ENCODE peak calls at places on chromosomes 13 and 19, in nine cellular contexts. Q is psoas muscle; B is heart left ventricle; X is endodermal cell; O is tibial artery; T is naive thymus-derived CD4-positive, alpha-beta T cell; M is fibroblast of lung; F is thyroid gland; G is CD8-positive, alpha-beta T cell. L is an unnamed sample.

GRCh38 chr13:113139580-113139979 is 17.0 kb downstream of the F10 start:
- DNase-seq in F (no peak), M (no peak), Q (no peak), T (no peak), O (no peak), G (no peak), X (no peak), B (no peak), L (no peak)

GRCh38 chr13:45847554-45848224 is 3.9 kb downstream of the SIAH3 start:
- DNase-seq in M (peak; percentile 34), B (no peak), O (peak; percentile 36), G (peak; percentile 47), T (peak; percentile 83), F (peak; percentile 94), Q (no peak), X (peak; percentile 63), L (no peak)

GRCh38 chr19:39248806-39249205 is at the start of gene IFNL4:
- DNase-seq in T (no peak), G (no peak), F (no peak), X (no peak), M (no peak), Q (no peak), O (no peak), B (no peak), L (no peak)

GRCh38 chr13:101303512-101303911 is 112.8 kb downstream of the NALCN start:
- DNase-seq in F (no peak), G (no peak), Q (no peak), B (no peak), X (no peak), O (peak; percentile 45), M (no peak), T (no peak), L (no peak)

GRCh38 chr13:40673414-40673813 is 7.0 kb upstream of the FOXO1 start:
- DNase-seq in G (no peak), M (no peak), X (no peak), B (no peak), T (no peak), O (no peak), F (no peak), Q (no peak), L (no peak)

GRCh38 chr13:37701972-37702371 is 103.4 kb upstream of the POSTN start:
- DNase-seq in B (no peak), T (no peak), Q (no peak), G (no peak), O (peak; percentile 59), M (peak; percentile 94), X (no peak), F (no peak), L (peak; percentile 64)

GRCh38 chr13:38180670-38181069 is 169.0 kb upstream of the UFM1 start:
- DNase-seq in T (no peak), X (no peak), M (no peak), B (no peak), G (no peak), O (no peak), F (no peak), Q (no peak), L (no peak)

GRCh38 chr19:34662919-34663318 is 14.0 kb downstream of the SCGB2B2 start:
- DNase-seq in F (no peak), G (peak; percentile 33), B (no peak), Q (no peak), O (no peak), T (peak; percentile 63), X (peak; percentile 74), M (no peak), L (no peak)

GRCh38 chr19:40165362-40165937 is 25.8 kb upstream of the MAP3K10 start:
- DNase-seq in O (peak; percentile 44), X (peak; percentile 94), Q (peak; percentile 64), F (peak; percentile 49), M (peak; percentile 10), T (peak; percentile 60), B (peak; percentile 32), G (peak; percentile 69), L (peak; percentile 69)

GRCh38 chr19:46776927-46777911 is 11.2 kb downstream of the SLC1A5 start:
- DNase-seq in Q (no peak), O (no peak), T (no peak), F (no peak), B (no peak), M (no peak), X (peak; percentile 95), G (no peak), L (no peak)

GRCh38 chr13:38872693-38873092 is 117.9 kb downstream of the STOML3 start:
- DNase-seq in Q (peak; percentile 65), G (peak; percentile 24), X (peak; percentile 88), M (peak; percentile 36), F (peak; percentile 73), T (peak; percentile 32), B (peak; percentile 8), O (no peak), L (no peak)

GRCh38 chr13:105329359-105329758 is 1206.1 kb downstream of the EFNB2 start:
- DNase-seq in X (no peak), Q (no peak), G (no peak), B (no peak), O (no peak), M (peak; percentile 52), T (no peak), F (no peak), L (no peak)

GRCh38 chr19:46217476-46217875 is 12.1 kb upstream of the IGFL1 start:
- DNase-seq in O (no peak), X (no peak), B (no peak), G (no peak), F (no peak), T (no peak), Q (no peak), M (no peak), L (no peak)

GRCh38 chr13:114101831-114102520 is 30.4 kb downstream of the RASA3 start:
- DNase-seq in X (peak; percentile 45), M (peak; percentile 38), O (peak; percentile 18), F (no peak), Q (peak; percentile 52), G (no peak), B (no peak), T (no peak), L (no peak)

GRCh38 chr13:99407906-99408702 is 93.2 kb upstream of the TM9SF2 start:
- DNase-seq in M (no peak), F (no peak), G (no peak), X (no peak), Q (peak; percentile 45), T (no peak), B (no peak), O (no peak), L (no peak)

GRCh38 chr19:38115264-38115802 is 108.7 kb downstream of the DPF1 start:
- DNase-seq in F (no peak), M (no peak), Q (no peak), B (no peak), O (no peak), X (no peak), T (no peak), G (no peak), L (no peak)

GRCh38 chr19:38733241-38733492 is 11.1 kb downstream of the CAPN12 start:
- DNase-seq in M (no peak), Q (no peak), F (no peak), X (no peak), O (no peak), T (no peak), G (no peak), B (no peak), L (no peak)

GRCh38 chr19:13037161-13037560 is 41.9 kb downstream of the NFIX start:
- DNase-seq in G (no peak), F (no peak), B (no peak), X (peak; percentile 51), T (no peak), O (no peak), Q (no peak), M (peak; percentile 93), L (no peak)

DNA sequence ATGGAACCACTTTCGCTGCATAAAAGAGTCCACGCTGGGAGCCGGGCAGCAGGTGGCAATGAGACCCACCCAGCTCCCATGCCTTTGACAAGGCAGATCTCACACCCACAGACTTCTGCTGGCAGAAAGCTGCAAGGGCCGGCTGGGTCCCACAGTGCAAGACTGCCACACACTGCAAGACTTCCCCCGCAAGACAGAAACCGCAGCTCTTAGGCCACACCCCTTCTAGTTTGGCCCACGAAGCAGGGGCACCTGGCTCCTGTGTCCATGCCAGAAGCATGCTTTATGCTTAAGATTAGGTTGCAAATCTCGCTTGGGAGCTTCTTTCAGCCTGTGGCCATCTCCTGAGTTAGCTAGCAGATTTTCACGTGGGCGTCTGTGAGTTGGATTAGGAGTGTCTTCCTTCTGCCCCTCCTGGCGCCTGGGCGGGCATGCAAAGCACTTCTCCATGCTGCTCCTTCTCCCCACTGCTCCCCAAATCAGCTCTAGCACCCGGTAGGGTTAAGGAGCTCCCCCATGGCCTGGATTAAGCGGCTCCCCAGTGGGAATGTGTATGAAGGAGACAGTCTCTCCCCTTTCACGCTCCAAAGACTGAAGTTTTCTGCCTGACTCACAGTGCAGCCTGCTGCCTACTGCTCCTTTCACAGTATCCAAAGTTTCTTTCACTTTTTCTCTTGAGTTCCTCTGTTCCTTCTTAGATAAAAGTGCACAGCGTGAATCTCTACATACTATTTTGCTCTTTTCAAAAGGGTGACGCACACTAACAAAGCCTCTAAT is 17.7 kb downstream of the GPC6 start:
- DNase-seq in T (no peak), X (peak; percentile 70), M (peak; percentile 78), Q (no peak), B (no peak), F (peak; percentile 1), O (no peak), G (no peak), L (no peak)
- H3K4me3 ChIP-seq in T (no peak overlapping the region), X (no peak overlapping the region), M (peak overlapping the region; percentile 19), Q (peak overlapping the region; percentile 39), B (no peak overlapping the region), F (no peak overlapping the region), O (peak overlapping the region; percentile 58), G (no peak overlapping the region), L (peak overlapping the region; percentile 58)

GRCh38 chr13:90105881-90106496 is 1241.5 kb upstream of the MIR17HG start:
- DNase-seq in X (no peak), T (no peak), Q (no peak), G (no peak), M (peak; percentile 84), B (no peak), O (no peak), F (no peak), L (no peak)
- H3K27ac ChIP-seq in X (no peak overlapping the region), T (no peak overlapping the region), Q (no peak overlapping the region), G (no peak overlapping the region), M (no peak overlapping the region), B (no peak overlapping the region), O (no peak overlapping the region), F (no peak overlapping the region), L (no peak overlapping the region)

GRCh38 chr19:15859187-15859586 is 38.7 kb downstream of the CYP4F2 start:
- DNase-seq in T (no peak), O (no peak), G (no peak), M (no peak), Q (no peak), B (no peak), X (no peak), F (no peak), L (no peak)
- H3K4me3 ChIP-seq in T (no peak overlapping the region), O (no peak overlapping the region), G (no peak overlapping the region), M (no peak overlapping the region), Q (no peak overlapping the region), B (no peak overlapping the region), X (no peak overlapping the region), F (no peak overlapping the region), L (no peak overlapping the region)

DNA sequence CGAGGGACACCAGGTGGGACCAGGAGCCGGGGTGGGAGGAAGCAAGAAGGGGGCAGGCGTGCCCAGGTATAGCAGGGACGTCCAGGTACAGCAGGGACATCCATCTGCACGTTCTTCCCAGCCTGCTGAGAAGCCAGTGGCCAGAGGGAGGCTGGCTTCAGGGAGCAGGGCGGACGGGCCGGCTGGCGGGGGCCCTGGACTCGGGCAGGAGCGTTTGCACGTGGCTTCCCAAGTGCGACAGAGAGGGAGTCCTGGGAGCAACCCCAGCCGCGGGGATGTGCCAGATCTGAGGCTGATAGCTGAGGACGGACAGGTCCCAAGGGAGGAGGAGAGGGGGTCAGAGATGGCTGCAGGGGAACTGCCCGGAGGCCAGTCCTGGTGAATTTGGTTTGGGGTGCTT is 36.7 kb downstream of the MYO9B start:
- DNase-seq in Q (no peak), O (no peak), X (no peak), B (no peak), T (no peak), M (no peak), F (no peak), G (no peak), L (no peak)
- H3K27ac ChIP-seq in Q (no peak overlapping the region), O (peak overlapping the region; percentile 46), X (no peak overlapping the region), B (no peak overlapping the region), T (no peak overlapping the region), M (no peak overlapping the region), F (no peak overlapping the region), G (no peak overlapping the region), L (peak overlapping the region; percentile 63)